ENCODE peak calls at places on chromosomes 4 and X, in five cellular contexts. Q is glutamatergic neuron, H is fibroblast of pulmonary artery, R is islet precursor cell, U is foreskin fibroblast. T is an unnamed sample.

GRCh38 chrX:18428006-18428405 is 2.6 kb downstream of the CDKL5 start:
- DNase-seq in Q (no peak), H (no peak), R (no peak), U (no peak), T (no peak)

GRCh38 chrX:153476628-153477027 is 6.3 kb upstream of the HAUS7 start:
- DNase-seq in Q (no peak), H (peak), R (no peak), U (no peak), T (no peak)

GRCh38 chr4:153573881-153574807 is 108.0 kb downstream of the TMEM131L start:
- DNase-seq in Q (no peak), H (peak), R (no peak), U (peak), T (peak)

GRCh38 chrX:153662266-153662665 is 11.3 kb downstream of the PNCK start:
- DNase-seq in Q (peak), H (peak), R (peak), U (no peak), T (no peak)

GRCh38 chr4:177008071-177008835 is 215.5 kb upstream of the VEGFC start:
- DNase-seq in Q (no peak), H (peak), R (no peak), U (peak), T (no peak)

GRCh38 chr4:90209922-90210321 is 82.7 kb downstream of the CCSER1 start:
- DNase-seq in Q (no peak), H (no peak), R (no peak), U (no peak), T (no peak)

GRCh38 chr4:40183615-40184411 is 13.0 kb upstream of the RHOH start:
- DNase-seq in Q (no peak), H (peak), R (no peak), U (peak), T (no peak)

GRCh38 chrX:1472975-1473374 is 20.3 kb upstream of the ASMTL start:
- DNase-seq in Q (no peak), H (no peak), R (peak), U (no peak), T (no peak)

GRCh38 chr4:76420901-76421581 is at the start of gene CCDC158:
- DNase-seq in Q (no peak), H (no peak), R (no peak), U (no peak), T (no peak)

GRCh38 chr4:7460591-7460990 is 25.9 kb upstream of the PSAPL1 start:
- DNase-seq in Q (peak), H (no peak), R (no peak), U (no peak), T (no peak)

GRCh38 chr4:85932371-85933305 is 427.2 kb downstream of the MAPK10 start:
- DNase-seq in Q (no peak), H (peak), R (no peak), U (no peak), T (no peak)

GRCh38 chr4:28621541-28621940 is 1760.9 kb downstream of the STIM2 start:
- DNase-seq in Q (no peak), H (no peak), R (no peak), U (no peak), T (no peak)